ENCODE peak calls at places on chromosomes 3 and 15, in nine cellular contexts. A, Q, Y, F, I, W, L, H and T are unnamed samples.

GRCh38 chr3:62538706-62539356 is 165.5 kb upstream of the FEZF2 start:
- DNase-seq in A (no peak), Q (no peak), Y (no peak), F (no peak), I (peak; percentile 75), W (no peak), L (no peak), H (no peak), T (no peak)

GRCh38 chr3:83765971-83766370 is 1192.8 kb upstream of the CADM2 start:
- DNase-seq in A (no peak), Q (no peak), Y (no peak), F (no peak), I (no peak), W (no peak), L (no peak), H (no peak), T (no peak)

GRCh38 chr3:29281265-29282228 is 676 bp downstream of the RBMS3 start:
- DNase-seq in A (peak; percentile 74), Q (peak; percentile 73), Y (no peak), F (no peak), I (no peak), W (no peak), L (peak; percentile 32), H (peak; percentile 65), T (peak; percentile 10)

GRCh38 chr3:112401617-112402016 is 68.7 kb downstream of the CD200 start:
- DNase-seq in A (no peak), Q (no peak), Y (no peak), F (no peak), I (no peak), W (no peak), L (no peak), H (no peak), T (no peak)

GRCh38 chr15:39869251-39869650 is 50.8 kb downstream of the GPR176 start:
- DNase-seq in A (no peak), Q (no peak), Y (no peak), F (no peak), I (no peak), W (no peak), L (no peak), H (no peak), T (no peak)

GRCh38 chr15:98830034-98830634 is 177.5 kb downstream of the PGPEP1L start:
- DNase-seq in A (no peak), Q (no peak), Y (no peak), F (no peak), I (no peak), W (no peak), L (no peak), H (no peak), T (no peak)

GRCh38 chr3:4866841-4867240 is 112.4 kb upstream of the BHLHE40 start:
- DNase-seq in A (peak; percentile 33), Q (peak; percentile 22), Y (peak; percentile 21), F (no peak), I (no peak), W (no peak), L (no peak), H (peak; percentile 79), T (peak; percentile 19)

GRCh38 chr15:34161329-34161953 is 48.5 kb downstream of the KATNBL1 start:
- DNase-seq in A (peak; percentile 36), Q (no peak), Y (no peak), F (no peak), I (peak; percentile 28), W (no peak), L (no peak), H (peak; percentile 24), T (no peak)

GRCh38 chr15:82043726-82044372 is 2.0 kb downstream of the MEX3B start:
- DNase-seq in A (no peak), Q (no peak), Y (no peak), F (no peak), I (peak; percentile 62), W (no peak), L (no peak), H (peak; percentile 25), T (no peak)

GRCh38 chr3:30694668-30695067 is 88.3 kb downstream of the TGFBR2 start:
- DNase-seq in A (no peak), Q (no peak), Y (no peak), F (no peak), I (no peak), W (no peak), L (no peak), H (no peak), T (no peak)

GRCh38 chr3:30696403-30696819 is 90.0 kb downstream of the TGFBR2 start:
- DNase-seq in A (no peak), Q (no peak), Y (no peak), F (peak; percentile 52), I (no peak), W (no peak), L (no peak), H (no peak), T (peak; percentile 21)

GRCh38 chr3:30695302-30696061 is 89.1 kb downstream of the TGFBR2 start:
- DNase-seq in A (no peak), Q (no peak), Y (no peak), F (no peak), I (peak; percentile 32), W (no peak), L (no peak), H (no peak), T (no peak)

GRCh38 chr3:30698549-30698948 is 92.1 kb downstream of the TGFBR2 start:
- DNase-seq in A (no peak), Q (no peak), Y (no peak), F (no peak), I (no peak), W (no peak), L (no peak), H (no peak), T (no peak)

DNA sequence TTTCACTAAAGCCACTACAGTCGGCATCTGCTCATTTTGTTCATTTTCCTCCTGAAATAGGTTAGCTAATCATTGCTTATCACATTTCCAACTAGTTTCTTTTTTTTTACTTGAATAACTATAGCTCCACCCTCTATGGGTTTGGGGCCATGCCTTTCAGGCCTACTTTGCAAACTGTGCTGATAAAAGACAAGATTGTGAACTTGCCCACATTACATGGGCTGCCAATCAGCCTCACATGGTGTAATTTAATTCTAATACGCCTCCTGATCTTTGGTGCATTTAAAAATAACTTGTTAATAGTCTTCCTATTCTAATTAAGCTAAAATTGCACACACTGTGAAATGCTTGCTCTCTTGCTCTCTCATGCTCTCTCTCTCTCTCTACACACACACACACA is 90.5 kb downstream of the TGFBR2 start:
- DNase-seq in A (no peak), Q (no peak), Y (no peak), F (no peak), I (no peak), W (no peak), L (no peak), H (no peak), T (no peak)
- H3K4me3 ChIP-seq in A (no peak overlapping the region), Q (no peak overlapping the region), Y (no peak overlapping the region), F (no peak overlapping the region), I (no peak overlapping the region), W (no peak overlapping the region), L (no peak overlapping the region), H (no peak overlapping the region), T (no peak overlapping the region)

DNA sequence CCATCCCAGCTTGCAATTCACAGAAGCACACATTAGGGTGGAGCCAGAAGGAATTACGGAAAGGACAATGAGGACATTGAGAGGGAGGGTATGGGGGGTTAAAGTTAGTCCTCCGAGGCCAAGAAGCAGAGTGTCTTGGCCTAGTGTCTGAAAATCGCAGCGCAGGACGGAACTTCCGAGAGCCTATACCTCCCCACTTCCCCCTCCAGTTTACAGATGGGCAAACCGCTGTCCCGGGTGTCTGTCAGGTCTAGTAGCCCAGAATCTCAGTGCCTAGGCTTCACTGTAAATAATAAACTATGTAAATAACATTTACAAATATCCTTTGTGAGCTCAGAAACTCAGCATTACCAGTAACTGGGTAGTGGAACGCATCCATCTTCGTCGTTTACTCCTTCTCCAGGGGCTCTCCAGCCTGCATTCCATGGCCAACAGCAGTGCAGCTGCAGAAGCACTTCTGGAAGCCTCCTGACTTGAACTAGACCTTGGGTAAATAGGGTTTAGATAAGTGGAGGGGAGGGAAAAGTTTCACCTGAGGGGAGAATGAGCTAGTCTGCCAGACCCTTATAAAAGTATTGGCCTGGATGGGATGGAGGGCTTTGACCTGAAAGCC is 962 bp downstream of the ADPRH start:
- DNase-seq in A (peak; percentile 6), Q (no peak), Y (no peak), F (peak; percentile 38), I (peak; percentile 57), W (no peak), L (peak; percentile 37), H (peak; percentile 28), T (no peak)
- H3K4me3 ChIP-seq in A (peak overlapping the region; percentile 51), Q (peak overlapping the region; percentile 56), Y (peak overlapping the region; percentile 62), F (peak overlapping the region; percentile 26), I (peak overlapping the region; percentile 66), W (peak overlapping the region; percentile 80), L (peak overlapping the region; percentile 68), H (peak overlapping the region; percentile 54), T (peak overlapping the region; percentile 44)

GRCh38 chr3:31389939-31390338 is 142.8 kb upstream of the STT3B start:
- DNase-seq in A (no peak), Q (no peak), Y (no peak), F (no peak), I (no peak), W (no peak), L (no peak), H (no peak), T (no peak)

GRCh38 chr3:31392568-31392967 is 140.2 kb upstream of the STT3B start:
- DNase-seq in A (no peak), Q (no peak), Y (no peak), F (no peak), I (no peak), W (no peak), L (no peak), H (no peak), T (no peak)

GRCh38 chr3:31391150-31391549 is 141.6 kb upstream of the STT3B start:
- DNase-seq in A (no peak), Q (no peak), Y (no peak), F (no peak), I (peak; percentile 30), W (no peak), L (no peak), H (no peak), T (no peak)
- H3K4me3 ChIP-seq in A (no peak overlapping the region), Q (no peak overlapping the region), Y (no peak overlapping the region), F (no peak overlapping the region), I (peak overlapping the region; percentile 6), W (no peak overlapping the region), L (no peak overlapping the region), H (no peak overlapping the region), T (no peak overlapping the region)

GRCh38 chr15:89369548-89369947 is 34.9 kb upstream of the POLG start:
- DNase-seq in A (no peak), Q (no peak), Y (no peak), F (no peak), I (no peak), W (no peak), L (no peak), H (no peak), T (no peak)

GRCh38 chr15:89368566-89369223 is 34.1 kb upstream of the POLG start:
- DNase-seq in A (no peak), Q (no peak), Y (no peak), F (no peak), I (peak; percentile 82), W (no peak), L (no peak), H (no peak), T (no peak)

GRCh38 chr15:89372069-89373033 is 37.7 kb upstream of the POLG start:
- DNase-seq in A (no peak), Q (no peak), Y (no peak), F (no peak), I (no peak), W (no peak), L (no peak), H (no peak), T (no peak)

GRCh38 chr15:89370120-89371077 is 35.8 kb upstream of the POLG start:
- DNase-seq in A (peak; percentile 40), Q (no peak), Y (no peak), F (no peak), I (peak; percentile 88), W (no peak), L (no peak), H (no peak), T (no peak)

GRCh38 chr15:89371145-89372044 is 36.8 kb upstream of the POLG start:
- DNase-seq in A (peak; percentile 40), Q (no peak), Y (no peak), F (peak; percentile 44), I (peak; percentile 59), W (no peak), L (no peak), H (no peak), T (no peak)
- H3K4me3 ChIP-seq in A (peak overlapping the region; percentile 20), Q (no peak overlapping the region), Y (no peak overlapping the region), F (no peak overlapping the region), I (peak overlapping the region; percentile 48), W (peak overlapping the region; percentile 69), L (peak overlapping the region; percentile 21), H (no peak overlapping the region), T (peak overlapping the region; percentile 39)